ENCODE peak calls at places on chromosomes 4 and X, in seven cellular contexts. T is AG04450, G is body of pancreas, Q is colonic mucosa, R is stomach, K is SK-N-SH, Z is neuronal stem cell. F is an unnamed sample.
A peak's percentile ranks its signal among the peaks of the same experiment; 100 is the strongest.

GRCh38 chrX:115284877-115285276 is 4.6 kb upstream of the LUZP4 start:
- DNase-seq in T (no peak), Q (no peak), R (no peak), G (no peak), Z (no peak), K (no peak), F (no peak)

GRCh38 chr4:139214039-139214534 is 37.1 kb upstream of the ELF2 start:
- DNase-seq in K (no peak), Z (no peak), T (no peak), G (peak; percentile 76), Q (no peak), R (peak; percentile 31), F (peak; percentile 56)

GRCh38 chrX:132957211-132958085 is 981 bp downstream of the HS6ST2 start:
- DNase-seq in Q (peak; percentile 23), Z (peak; percentile 66), K (peak; percentile 76), R (no peak), G (peak; percentile 47), T (no peak), F (no peak)

GRCh38 chrX:69015156-69015555 is 150.1 kb downstream of the PJA1 start:
- DNase-seq in T (no peak), K (no peak), R (no peak), Q (no peak), G (no peak), Z (no peak), F (no peak)

GRCh38 chr4:102234243-102234838 is 110.9 kb downstream of the SLC39A8 start:
- DNase-seq in G (no peak), Z (no peak), R (no peak), T (no peak), K (no peak), Q (no peak), F (no peak)

GRCh38 chr4:168540086-168540864 is 43.4 kb downstream of the PALLD start:
- DNase-seq in R (no peak), G (no peak), T (peak; percentile 48), Q (no peak), Z (no peak), K (no peak), F (no peak)

GRCh38 chrX:1451251-1451675 is 1.4 kb downstream of the ASMTL start:
- DNase-seq in K (no peak), T (no peak), Q (no peak), R (no peak), Z (no peak), G (no peak), F (no peak)

GRCh38 chrX:40076750-40077149 is 21.0 kb downstream of the BCOR start:
- DNase-seq in G (no peak), R (no peak), T (no peak), Q (no peak), K (no peak), Z (no peak), F (no peak)

GRCh38 chrX:132909643-132910042 is 48.8 kb downstream of the HS6ST2 start:
- DNase-seq in Q (no peak), K (no peak), T (no peak), Z (no peak), R (no peak), G (no peak), F (no peak)

GRCh38 chr4:48047421-48047844 is 30.9 kb downstream of the NIPAL1 start:
- DNase-seq in G (no peak), R (peak; percentile 34), Q (peak; percentile 36), Z (no peak), T (no peak), K (no peak), F (no peak)

GRCh38 chr4:1080432-1080831 is 32.9 kb downstream of the RNF212 start:
- DNase-seq in G (no peak), T (no peak), K (no peak), Q (no peak), R (no peak), Z (no peak), F (no peak)

GRCh38 chr4:23324291-23324690 is 565.6 kb downstream of the PPARGC1A start:
- DNase-seq in K (no peak), G (no peak), T (no peak), Q (no peak), Z (no peak), R (no peak), F (no peak)

GRCh38 chrX:154775611-154776349 is 13.1 kb downstream of the DKC1 start:
- DNase-seq in G (peak; percentile 31), T (no peak), Z (no peak), K (no peak), R (no peak), Q (no peak), F (peak; percentile 36)

GRCh38 chrX:154720067-154720466 is 30.8 kb downstream of the GAB3 start:
- DNase-seq in T (no peak), R (no peak), Z (no peak), Q (no peak), G (no peak), K (no peak), F (no peak)

GRCh38 chr4:2245787-2246275 is 3.9 kb upstream of the HAUS3 start:
- DNase-seq in Q (no peak), K (no peak), Z (no peak), G (no peak), R (no peak), T (no peak), F (peak; percentile 14)

GRCh38 chrX:9566150-9566621 is 101.3 kb downstream of the TBL1X start:
- DNase-seq in K (no peak), Q (peak; percentile 57), G (peak; percentile 73), Z (no peak), T (peak; percentile 45), R (peak; percentile 43), F (peak; percentile 71)

GRCh38 chr4:73248821-73249220 is 9.8 kb downstream of the ANKRD17 start:
- DNase-seq in R (no peak), T (no peak), Q (no peak), G (no peak), K (no peak), Z (no peak), F (no peak)

GRCh38 chrX:17038681-17039161 is 92.3 kb downstream of the REPS2 start:
- DNase-seq in Q (no peak), G (no peak), R (no peak), T (no peak), Z (no peak), K (peak; percentile 6), F (peak; percentile 43)

GRCh38 chr4:48205092-48205491 is 64.5 kb downstream of the TEC start:
- DNase-seq in R (no peak), T (no peak), Q (no peak), K (no peak), G (no peak), Z (no peak), F (no peak)

GRCh38 chr4:172601195-172601594 is 567.4 kb upstream of the GALNT7 start:
- DNase-seq in T (no peak), Z (peak; percentile 32), R (no peak), Q (no peak), G (no peak), K (no peak), F (no peak)

GRCh38 chr4:684611-685010 is 4.3 kb downstream of the SLC49A3 start:
- DNase-seq in G (no peak), K (peak; percentile 69), R (no peak), T (no peak), Q (no peak), Z (no peak), F (no peak)

GRCh38 chr4:169282429-169283113 is 11.8 kb upstream of the SH3RF1 start:
- DNase-seq in T (no peak), Q (no peak), K (no peak), Z (no peak), G (no peak), R (no peak), F (no peak)

GRCh38 chrX:14361430-14361829 is 167.9 kb upstream of the GLRA2 start:
- DNase-seq in K (no peak), T (no peak), R (no peak), Z (no peak), G (no peak), Q (no peak), F (no peak)

GRCh38 chr4:146095091-146095690 is 80.3 kb upstream of the LSM6 start:
- DNase-seq in K (peak; percentile 17), Z (peak; percentile 63), G (peak; percentile 21), R (no peak), Q (peak; percentile 73), T (peak; percentile 21), F (peak; percentile 67)

GRCh38 chr4:181618896-181619295 is 624.3 kb upstream of the TENM3 start:
- DNase-seq in T (no peak), R (no peak), K (no peak), Z (no peak), G (no peak), Q (no peak), F (no peak)

GRCh38 chrX:10156199-10157031 is at the start of gene CLCN4:
- DNase-seq in Z (peak; percentile 30), G (peak; percentile 77), K (peak; percentile 41), Q (peak; percentile 36), T (no peak), R (peak; percentile 70), F (peak; percentile 64)

GRCh38 chrX:19893722-19894121 is 6.3 kb upstream of the SH3KBP1 start:
- DNase-seq in G (no peak), Q (no peak), T (no peak), Z (no peak), R (no peak), K (no peak), F (no peak)
- H3K27ac ChIP-seq in G (no peak overlapping the region), Q (no peak overlapping the region), T (no peak overlapping the region), Z (no peak overlapping the region), R (no peak overlapping the region), K (no peak overlapping the region), F (no peak overlapping the region)

GRCh38 chr4:83219991-83220360 is 64.6 kb downstream of the COQ2 start:
- DNase-seq in Q (no peak), Z (no peak), K (no peak), T (no peak), R (no peak), G (no peak), F (no peak)
- H3K27ac ChIP-seq in Q (no peak overlapping the region), Z (no peak overlapping the region), K (no peak overlapping the region), T (no peak overlapping the region), R (no peak overlapping the region), G (no peak overlapping the region), F (no peak overlapping the region)

GRCh38 chr4:153243464-153243863 is 39.2 kb downstream of the TRIM2 start:
- DNase-seq in K (no peak), R (no peak), Z (no peak), G (no peak), Q (no peak), T (no peak), F (no peak)

GRCh38 chr4:153244969-153245368 is 40.7 kb downstream of the TRIM2 start:
- DNase-seq in R (peak; percentile 44), Z (no peak), K (no peak), T (no peak), G (no peak), Q (peak; percentile 64), F (no peak)

GRCh38 chr4:153241295-153241694 is 37.1 kb downstream of the TRIM2 start:
- DNase-seq in K (no peak), Q (no peak), G (no peak), R (no peak), T (no peak), Z (no peak), F (no peak)

GRCh38 chr4:153242848-153243324 is 38.6 kb downstream of the TRIM2 start:
- DNase-seq in Z (no peak), G (no peak), Q (no peak), K (no peak), R (no peak), T (no peak), F (no peak)

GRCh38 chr4:153241970-153242847 is 38.0 kb downstream of the TRIM2 start:
- DNase-seq in Q (peak; percentile 53), T (no peak), G (no peak), K (no peak), Z (no peak), R (no peak), F (no peak)
- H3K27ac ChIP-seq in Q (peak overlapping the region; percentile 69), T (peak overlapping the region; percentile 11), G (no peak overlapping the region), K (no peak overlapping the region), Z (no peak overlapping the region), R (peak overlapping the region; percentile 44), F (no peak overlapping the region)

GRCh38 chr4:52844596-52844995 is 17.5 kb upstream of the RASL11B start:
- DNase-seq in K (no peak), Z (no peak), G (no peak), T (no peak), R (no peak), Q (no peak), F (no peak)
- H3K27ac ChIP-seq in K (no peak overlapping the region), Z (no peak overlapping the region), G (no peak overlapping the region), T (no peak overlapping the region), R (no peak overlapping the region), Q (no peak overlapping the region), F (no peak overlapping the region)

F was measured in testis.